ENCODE peak calls at places on chromosomes 2 and 18, in four cellular contexts. One of them, this sample, is unnamed.

GRCh38 chr2:64166212-64166611 is 22.0 kb upstream of the PELI1 start:
- ATAC-seq in activated B cell treated with CpG ODN at 0.5 μM for 24 hours: no peak
- ATAC-seq in HepG2: no peak
- ATAC-seq in GM23338: no peak
- ATAC-seq in this sample: no peak

GRCh38 chr18:57833441-57834101 is 30.5 kb upstream of the ATP8B1 start:
- ATAC-seq in activated B cell treated with CpG ODN at 0.5 μM for 24 hours: peak; percentile 38
- ATAC-seq in HepG2: peak; percentile 86
- ATAC-seq in GM23338: no peak
- ATAC-seq in this sample: peak; percentile 68

GRCh38 chr2:188291142-188291616 is 495 bp upstream of the GULP1 start:
- ATAC-seq in activated B cell treated with CpG ODN at 0.5 μM for 24 hours: no peak
- ATAC-seq in HepG2: peak; percentile 32
- ATAC-seq in GM23338: peak; percentile 5
- ATAC-seq in this sample: no peak

GRCh38 chr18:57819671-57820460 is 16.8 kb upstream of the ATP8B1 start:
- ATAC-seq in activated B cell treated with CpG ODN at 0.5 μM for 24 hours: no peak
- ATAC-seq in HepG2: peak; percentile 59
- ATAC-seq in GM23338: no peak
- ATAC-seq in this sample: peak; percentile 84

GRCh38 chr2:134290363-134290762 is 36.5 kb downstream of the MGAT5 start:
- ATAC-seq in activated B cell treated with CpG ODN at 0.5 μM for 24 hours: peak; percentile 49
- ATAC-seq in HepG2: no peak
- ATAC-seq in GM23338: no peak
- ATAC-seq in this sample: peak; percentile 17

GRCh38 chr2:175131252-175131651 is 36.8 kb downstream of the ATF2 start:
- ATAC-seq in activated B cell treated with CpG ODN at 0.5 μM for 24 hours: no peak
- ATAC-seq in HepG2: no peak
- ATAC-seq in GM23338: no peak
- ATAC-seq in this sample: no peak

GRCh38 chr2:29526587-29527586 is 394.5 kb downstream of the ALK start:
- ATAC-seq in activated B cell treated with CpG ODN at 0.5 μM for 24 hours: no peak
- ATAC-seq in HepG2: no peak
- ATAC-seq in GM23338: no peak
- ATAC-seq in this sample: no peak

GRCh38 chr18:6920099-6920955 is 190.8 kb downstream of the ARHGAP28 start:
- ATAC-seq in activated B cell treated with CpG ODN at 0.5 μM for 24 hours: no peak
- ATAC-seq in HepG2: peak; percentile 80
- ATAC-seq in GM23338: peak; percentile 82
- ATAC-seq in this sample: peak; percentile 69

GRCh38 chr2:160568861-160569260 is 75.3 kb upstream of the RBMS1 start:
- ATAC-seq in activated B cell treated with CpG ODN at 0.5 μM for 24 hours: no peak
- ATAC-seq in HepG2: no peak
- ATAC-seq in GM23338: no peak
- ATAC-seq in this sample: peak; percentile 82

GRCh38 chr2:166338831-166339339 is 36.9 kb downstream of the SCN9A start:
- ATAC-seq in activated B cell treated with CpG ODN at 0.5 μM for 24 hours: no peak
- ATAC-seq in HepG2: no peak
- ATAC-seq in GM23338: no peak
- ATAC-seq in this sample: no peak

GRCh38 chr18:6752200-6752873 is 22.8 kb downstream of the ARHGAP28 start:
- ATAC-seq in activated B cell treated with CpG ODN at 0.5 μM for 24 hours: no peak
- ATAC-seq in HepG2: no peak
- ATAC-seq in GM23338: peak; percentile 100
- ATAC-seq in this sample: no peak

GRCh38 chr2:39380525-39381150 is 56.4 kb downstream of the MAP4K3 start:
- ATAC-seq in activated B cell treated with CpG ODN at 0.5 μM for 24 hours: no peak
- ATAC-seq in HepG2: peak; percentile 26
- ATAC-seq in GM23338: no peak
- ATAC-seq in this sample: no peak

GRCh38 chr18:48199399-48199798 is 209.8 kb downstream of the ZBTB7C start:
- ATAC-seq in activated B cell treated with CpG ODN at 0.5 μM for 24 hours: no peak
- ATAC-seq in HepG2: no peak
- ATAC-seq in GM23338: no peak
- ATAC-seq in this sample: no peak

GRCh38 chr2:178689808-178690207 is 117.4 kb downstream of the TTN start:
- ATAC-seq in activated B cell treated with CpG ODN at 0.5 μM for 24 hours: no peak
- ATAC-seq in HepG2: no peak
- ATAC-seq in GM23338: no peak
- ATAC-seq in this sample: no peak

GRCh38 chr2:230161180-230161579 is 58.6 kb downstream of the SP110 start:
- ATAC-seq in activated B cell treated with CpG ODN at 0.5 μM for 24 hours: no peak
- ATAC-seq in HepG2: peak; percentile 7
- ATAC-seq in GM23338: no peak
- ATAC-seq in this sample: no peak

GRCh38 chr2:96088340-96089335 is 27.7 kb downstream of the ADRA2B start:
- ATAC-seq in activated B cell treated with CpG ODN at 0.5 μM for 24 hours: no peak
- ATAC-seq in HepG2: no peak
- ATAC-seq in GM23338: no peak
- ATAC-seq in this sample: no peak

GRCh38 chr18:26747131-26747475 is 118.4 kb downstream of the AQP4 start:
- ATAC-seq in activated B cell treated with CpG ODN at 0.5 μM for 24 hours: no peak
- ATAC-seq in HepG2: no peak
- ATAC-seq in GM23338: no peak
- ATAC-seq in this sample: peak; percentile 15

GRCh38 chr2:71882949-71883472 is 264.7 kb downstream of the CYP26B1 start:
- ATAC-seq in activated B cell treated with CpG ODN at 0.5 μM for 24 hours: no peak
- ATAC-seq in HepG2: peak; percentile 97
- ATAC-seq in GM23338: no peak
- ATAC-seq in this sample: peak; percentile 39

GRCh38 chr2:18557121-18557520 is 3.3 kb downstream of the RDH14 start:
- ATAC-seq in activated B cell treated with CpG ODN at 0.5 μM for 24 hours: no peak
- ATAC-seq in HepG2: no peak
- ATAC-seq in GM23338: no peak
- ATAC-seq in this sample: no peak

GRCh38 chr2:207813942-207814341 is 44.2 kb upstream of the FZD5 start:
- ATAC-seq in activated B cell treated with CpG ODN at 0.5 μM for 24 hours: no peak
- ATAC-seq in HepG2: no peak
- ATAC-seq in GM23338: peak; percentile 20
- ATAC-seq in this sample: no peak

GRCh38 chr2:86225581-86225980 is 26.3 kb downstream of the MRPL35 start:
- ATAC-seq in activated B cell treated with CpG ODN at 0.5 μM for 24 hours: peak; percentile 81
- ATAC-seq in HepG2: no peak
- ATAC-seq in GM23338: no peak
- ATAC-seq in this sample: peak; percentile 50

GRCh38 chr18:8800876-8801262 is 95.5 kb downstream of the MTCL1 start:
- ATAC-seq in activated B cell treated with CpG ODN at 0.5 μM for 24 hours: no peak
- ATAC-seq in HepG2: no peak
- ATAC-seq in GM23338: peak; percentile 59
- ATAC-seq in this sample: peak; percentile 5

GRCh38 chr2:129755786-129756185 is 223.7 kb upstream of the RAB6C start:
- ATAC-seq in activated B cell treated with CpG ODN at 0.5 μM for 24 hours: no peak
- ATAC-seq in HepG2: no peak
- ATAC-seq in GM23338: no peak
- ATAC-seq in this sample: no peak

GRCh38 chr2:58204195-58204959 is 36.7 kb downstream of the FANCL start:
- ATAC-seq in activated B cell treated with CpG ODN at 0.5 μM for 24 hours: no peak
- ATAC-seq in HepG2: peak; percentile 99
- ATAC-seq in GM23338: no peak
- ATAC-seq in this sample: no peak

GRCh38 chr2:170823800-170824153 is 7.1 kb downstream of the GAD1 start:
- ATAC-seq in activated B cell treated with CpG ODN at 0.5 μM for 24 hours: no peak
- ATAC-seq in HepG2: no peak
- ATAC-seq in GM23338: peak; percentile 9
- ATAC-seq in this sample: no peak

GRCh38 chr2:159897720-159898119 is 99.7 kb upstream of the CD302 start:
- ATAC-seq in activated B cell treated with CpG ODN at 0.5 μM for 24 hours: no peak
- ATAC-seq in HepG2: no peak
- ATAC-seq in GM23338: no peak
- ATAC-seq in this sample: no peak

GRCh38 chr2:218813771-218814460 is 17.7 kb downstream of the PRKAG3 start:
- ATAC-seq in activated B cell treated with CpG ODN at 0.5 μM for 24 hours: no peak
- ATAC-seq in HepG2: no peak
- ATAC-seq in GM23338: no peak
- ATAC-seq in this sample: no peak

GRCh38 chr18:52409732-52410131 is 69.7 kb downstream of the DCC start:
- ATAC-seq in activated B cell treated with CpG ODN at 0.5 μM for 24 hours: no peak
- ATAC-seq in HepG2: peak; percentile 85
- ATAC-seq in GM23338: peak; percentile 61
- ATAC-seq in this sample: no peak

GRCh38 chr2:62320657-62321357 is 124.9 kb downstream of the B3GNT2 start:
- ATAC-seq in activated B cell treated with CpG ODN at 0.5 μM for 24 hours: no peak
- ATAC-seq in HepG2: no peak
- ATAC-seq in GM23338: peak; percentile 91
- ATAC-seq in this sample: no peak

GRCh38 chr2:101515512-101515911 is 40.6 kb upstream of the RFX8 start:
- ATAC-seq in activated B cell treated with CpG ODN at 0.5 μM for 24 hours: no peak
- ATAC-seq in HepG2: no peak
- ATAC-seq in GM23338: no peak
- ATAC-seq in this sample: no peak

GRCh38 chr18:9109523-9109922 is 7.0 kb downstream of the NDUFV2 start:
- ATAC-seq in activated B cell treated with CpG ODN at 0.5 μM for 24 hours: no peak
- ATAC-seq in HepG2: no peak
- ATAC-seq in GM23338: peak; percentile 29
- ATAC-seq in this sample: no peak

GRCh38 chr2:160282063-160282580 is 82.0 kb upstream of the ITGB6 start:
- ATAC-seq in activated B cell treated with CpG ODN at 0.5 μM for 24 hours: no peak
- ATAC-seq in HepG2: no peak
- ATAC-seq in GM23338: no peak
- ATAC-seq in this sample: no peak

GRCh38 chr2:203871371-203871983 is 3.9 kb downstream of the CTLA4 start:
- ATAC-seq in activated B cell treated with CpG ODN at 0.5 μM for 24 hours: peak; percentile 80
- ATAC-seq in HepG2: no peak
- ATAC-seq in GM23338: no peak
- ATAC-seq in this sample: no peak

GRCh38 chr2:10363861-10364610 is 61.3 kb downstream of the HPCAL1 start:
- ATAC-seq in activated B cell treated with CpG ODN at 0.5 μM for 24 hours: no peak
- ATAC-seq in HepG2: no peak
- ATAC-seq in GM23338: no peak
- ATAC-seq in this sample: no peak

GRCh38 chr2:120693121-120693520 is 42.5 kb upstream of the GLI2 start:
- ATAC-seq in activated B cell treated with CpG ODN at 0.5 μM for 24 hours: no peak
- ATAC-seq in HepG2: no peak
- ATAC-seq in GM23338: no peak
- ATAC-seq in this sample: no peak

This sample was measured in esophagus mucosa.